ENCODE peak calls at places on chromosome 20, in four cellular contexts. G is H1, D is IMR-90, W is mesendoderm. X is an unnamed sample.

GRCh38 chr20:43379239-43379917 is 78.3 kb upstream of the SRSF6 start:
- DNase-seq in G (no peak), D (peak), W (no peak), X (no peak)

GRCh38 chr20:18497603-18498002 is 578 bp upstream of the RBBP9 start:
- DNase-seq in G (no peak), D (no peak), W (no peak), X (no peak)

GRCh38 chr20:34997774-34998173 is 42.1 kb downstream of the MYH7B start:
- DNase-seq in G (no peak), D (no peak), W (no peak), X (no peak)

GRCh38 chr20:14700641-14700965 is 363.2 kb upstream of the FLRT3 start:
- DNase-seq in G (no peak), D (no peak), W (no peak), X (no peak)

GRCh38 chr20:17710379-17711305 is 10.9 kb downstream of the BANF2 start:
- DNase-seq in G (no peak), D (peak), W (no peak), X (no peak)

GRCh38 chr20:40148886-40149285 is 540.1 kb downstream of the MAFB start:
- DNase-seq in G (no peak), D (no peak), W (no peak), X (no peak)

GRCh38 chr20:36728986-36729385 is 16.9 kb downstream of the NDRG3 start:
- DNase-seq in G (no peak), D (peak), W (peak), X (peak)

GRCh38 chr20:62141397-62142251 is 1.6 kb downstream of the PSMA7 start:
- DNase-seq in G (no peak), D (peak), W (peak), X (no peak)

GRCh38 chr20:36950432-36951197 is 893 bp downstream of the SAMHD1 start:
- DNase-seq in G (no peak), D (peak), W (peak), X (peak)

GRCh38 chr20:33657704-33658095 is 4.4 kb upstream of the C20orf144 start:
- DNase-seq in G (no peak), D (no peak), W (no peak), X (no peak)

GRCh38 chr20:54649511-54649962 is 174.1 kb downstream of the DOK5 start:
- DNase-seq in G (peak), D (peak), W (peak), X (peak)

GRCh38 chr20:54995553-54995952 is 520.2 kb downstream of the DOK5 start:
- DNase-seq in G (no peak), D (no peak), W (peak), X (no peak)

GRCh38 chr20:41664584-41664983 is 46.4 kb upstream of the CHD6 start:
- DNase-seq in G (no peak), D (peak), W (peak), X (no peak)

GRCh38 chr20:8853805-8854338 is 215.0 kb upstream of the PLCB4 start:
- DNase-seq in G (no peak), D (peak), W (peak), X (peak)

DNA sequence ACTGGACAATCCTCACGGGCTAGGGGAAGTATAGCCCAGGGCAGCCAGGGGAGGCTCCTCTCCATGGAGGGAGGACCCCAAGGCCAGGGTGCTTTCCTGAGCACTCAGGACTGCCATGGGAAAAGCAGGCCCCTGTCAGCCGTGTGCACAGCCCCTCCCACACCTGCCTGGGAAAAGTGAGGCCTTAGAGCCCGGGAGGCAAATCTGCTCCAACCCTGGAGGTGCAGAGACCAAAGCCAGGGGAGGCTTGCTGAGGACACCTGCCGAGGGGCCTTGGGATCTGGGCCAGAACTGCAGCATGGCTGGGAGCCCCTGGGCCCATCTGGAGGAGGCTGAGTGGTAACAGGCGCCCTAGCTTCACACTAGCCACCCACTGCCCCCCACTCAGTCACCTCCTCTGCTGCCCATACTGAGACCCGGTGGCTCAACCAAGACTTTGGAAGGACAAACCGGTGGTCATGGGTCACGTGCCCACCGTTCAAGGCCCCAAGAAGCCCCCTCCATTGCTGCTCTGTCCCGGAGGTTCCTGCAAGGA is 55.2 kb downstream of the YTHDF1 start:
- DNase-seq in G (no peak), D (no peak), W (no peak), X (no peak)
- H4K5ac ChIP-seq in G (no peak), D (no peak), W (no peak), X (no peak)

DNA sequence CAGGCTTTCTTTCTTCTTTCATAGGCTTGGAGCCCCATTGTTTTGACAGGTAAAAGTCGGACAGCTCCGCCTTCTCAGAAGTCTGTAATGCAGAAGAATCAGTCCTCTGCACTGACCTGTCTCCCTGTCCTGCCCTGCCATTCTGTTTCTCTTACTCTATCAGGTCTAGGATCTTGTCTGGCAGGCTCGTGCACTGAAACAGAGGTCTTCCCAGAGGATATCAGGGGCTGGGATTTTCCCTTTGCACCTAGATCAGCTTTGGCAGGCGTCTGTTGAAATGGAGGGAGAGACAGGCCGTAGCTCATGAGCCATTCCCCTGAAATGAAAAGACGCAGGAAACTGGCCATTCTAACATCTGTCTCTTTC is 25.0 kb downstream of the KIF3B start:
- DNase-seq in G (no peak), D (no peak), W (no peak), X (no peak)
- H4K5ac ChIP-seq in G (no peak), D (no peak), W (no peak), X (no peak)

DNA sequence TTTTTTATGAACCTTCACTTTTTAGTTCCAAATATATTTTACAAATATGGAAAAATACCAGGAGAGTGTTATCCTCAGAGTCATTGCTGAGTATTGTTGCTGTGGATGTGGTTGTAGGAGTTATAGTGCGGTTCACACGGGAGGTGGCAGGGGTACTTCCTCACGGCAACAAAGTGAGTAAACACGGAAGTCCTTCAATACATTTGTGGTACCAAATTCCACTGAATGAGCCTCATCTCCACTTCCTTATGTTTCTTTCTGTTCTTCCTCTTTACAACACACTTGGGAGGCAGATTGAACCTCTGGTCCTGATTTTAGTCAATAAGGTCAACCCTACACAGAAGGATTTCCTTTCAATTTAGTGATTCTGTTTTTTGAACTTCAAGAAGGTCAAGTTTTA is 371.8 kb downstream of the BTBD3 start:
- DNase-seq in G (no peak), D (no peak), W (no peak), X (no peak)
- H4K5ac ChIP-seq in G (no peak), D (no peak), W (no peak), X (no peak)

DNA sequence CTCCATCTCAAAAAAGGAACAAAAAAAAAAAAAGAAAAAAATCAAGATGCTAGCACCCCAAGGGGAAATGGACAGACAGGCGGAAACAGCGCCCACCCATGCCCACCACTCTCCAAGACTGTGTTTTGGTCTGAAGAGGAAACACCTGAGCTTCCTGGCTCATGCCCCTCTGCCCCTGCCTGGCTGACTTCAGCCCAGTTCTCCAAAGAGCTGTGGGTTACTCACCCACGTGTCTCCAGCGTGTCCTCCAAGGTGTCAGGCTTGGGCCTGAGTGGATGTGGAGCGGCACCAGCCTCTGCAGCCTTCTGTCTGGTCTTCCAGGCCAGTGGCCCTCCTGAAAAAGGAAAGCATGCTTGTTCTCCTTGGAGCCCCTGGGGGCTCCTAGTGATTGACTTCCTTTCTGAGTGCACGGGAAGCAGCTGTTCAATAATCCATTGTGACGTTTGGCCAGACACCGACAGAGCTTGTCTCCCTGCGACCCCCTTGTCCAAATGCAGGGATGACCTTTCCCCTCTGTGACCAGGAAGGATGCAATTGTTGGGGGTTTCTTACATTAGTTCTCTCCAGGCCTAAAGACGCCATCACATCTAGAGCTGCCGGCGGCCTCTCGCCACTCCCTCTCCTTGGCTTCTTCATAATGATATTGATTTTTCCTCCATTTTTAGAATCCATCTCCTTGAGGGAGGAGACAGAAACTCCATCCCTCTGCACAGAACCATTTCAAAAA is 58.5 kb downstream of the ADNP start:
- DNase-seq in G (no peak), D (no peak), W (no peak), X (no peak)
- H4K5ac ChIP-seq in G (no peak), D (no peak), W (no peak), X (no peak)

GRCh38 chr20:46336735-46337134 is 28.4 kb upstream of the CDH22 start:
- DNase-seq in G (no peak), D (no peak), W (no peak), X (no peak)
- H4K5ac ChIP-seq in G (no peak), D (no peak), W (no peak), X (no peak)

DNA sequence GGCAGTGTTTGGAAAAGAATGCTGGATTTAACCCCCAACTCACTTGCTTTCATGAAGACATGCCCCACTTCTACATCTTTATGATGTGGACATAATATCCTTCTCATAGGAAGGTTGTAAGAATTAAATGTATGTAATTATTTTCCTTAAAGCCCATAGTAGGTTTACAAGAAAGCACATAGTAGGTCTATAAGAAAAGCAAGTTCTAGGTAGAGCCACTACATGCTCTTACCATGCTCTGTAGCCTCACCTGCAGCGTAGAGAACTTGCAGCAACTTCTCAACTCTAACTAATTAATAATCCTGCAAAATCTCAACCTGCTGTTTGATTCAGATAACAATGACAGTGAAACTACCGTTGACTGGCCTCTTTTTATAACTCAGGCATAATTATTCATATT is 288.4 kb downstream of the TSHZ2 start:
- DNase-seq in G (no peak), D (no peak), W (no peak), X (no peak)
- H4K5ac ChIP-seq in G (no peak), D (no peak), W (no peak), X (no peak)

DNA sequence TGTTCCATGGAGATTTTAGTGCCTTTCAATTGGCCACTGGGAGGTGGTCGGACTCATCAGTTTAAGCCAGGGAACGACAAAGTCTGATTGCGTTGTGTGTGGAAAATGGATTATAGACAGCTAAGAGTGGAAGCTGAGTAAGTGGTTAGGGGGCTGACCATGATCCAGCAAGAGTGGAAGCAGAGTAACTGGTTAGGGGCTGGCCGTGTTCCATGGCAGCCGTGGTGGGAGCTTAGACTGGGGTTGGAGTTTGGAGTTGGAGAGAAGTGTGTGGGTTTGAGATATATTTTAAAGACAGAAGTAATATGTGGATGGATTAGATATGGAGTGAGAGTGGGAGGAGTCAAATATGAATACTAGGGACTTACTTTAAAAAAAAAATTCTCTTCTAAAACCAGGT is 41.7 kb downstream of the LRRN4 start:
- DNase-seq in G (no peak), D (no peak), W (no peak), X (no peak)
- H4K5ac ChIP-seq in G (no peak), D (no peak), W (no peak), X (no peak)

DNA sequence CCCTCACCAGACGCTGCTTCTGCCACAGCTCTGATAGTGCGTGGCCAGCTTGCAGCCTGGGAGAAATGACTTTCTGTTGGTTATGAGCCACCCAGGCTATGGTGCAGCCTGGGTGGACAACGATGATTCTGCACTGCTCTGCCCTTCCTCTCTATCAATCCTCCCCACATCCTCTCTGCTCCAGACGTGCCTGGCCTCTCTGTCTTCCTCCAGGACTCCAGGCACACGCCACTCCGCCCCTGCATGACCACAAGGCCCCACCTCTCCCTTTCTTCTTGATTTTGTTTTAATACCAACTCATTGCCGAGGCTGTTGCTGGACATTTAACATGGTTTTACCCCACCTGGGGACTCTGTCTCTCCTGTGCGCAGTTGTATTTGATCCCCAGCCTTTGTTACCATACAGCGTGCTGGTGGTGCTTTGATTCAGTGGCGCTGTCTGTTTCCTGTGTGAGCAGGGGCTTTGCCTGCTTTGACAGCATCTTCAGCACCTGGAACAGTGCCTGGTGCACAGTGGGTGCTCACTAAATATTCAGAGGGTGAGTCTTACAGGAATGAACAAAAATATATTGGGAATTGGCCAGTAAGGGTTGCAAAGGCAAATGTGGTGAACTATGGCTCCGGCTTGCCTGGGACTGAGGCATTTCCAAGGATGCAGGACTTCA is 280.9 kb downstream of the CDH26 start:
- DNase-seq in G (no peak), D (no peak), W (no peak), X (no peak)
- H4K5ac ChIP-seq in G (no peak), D (no peak), W (no peak), X (no peak)

DNA sequence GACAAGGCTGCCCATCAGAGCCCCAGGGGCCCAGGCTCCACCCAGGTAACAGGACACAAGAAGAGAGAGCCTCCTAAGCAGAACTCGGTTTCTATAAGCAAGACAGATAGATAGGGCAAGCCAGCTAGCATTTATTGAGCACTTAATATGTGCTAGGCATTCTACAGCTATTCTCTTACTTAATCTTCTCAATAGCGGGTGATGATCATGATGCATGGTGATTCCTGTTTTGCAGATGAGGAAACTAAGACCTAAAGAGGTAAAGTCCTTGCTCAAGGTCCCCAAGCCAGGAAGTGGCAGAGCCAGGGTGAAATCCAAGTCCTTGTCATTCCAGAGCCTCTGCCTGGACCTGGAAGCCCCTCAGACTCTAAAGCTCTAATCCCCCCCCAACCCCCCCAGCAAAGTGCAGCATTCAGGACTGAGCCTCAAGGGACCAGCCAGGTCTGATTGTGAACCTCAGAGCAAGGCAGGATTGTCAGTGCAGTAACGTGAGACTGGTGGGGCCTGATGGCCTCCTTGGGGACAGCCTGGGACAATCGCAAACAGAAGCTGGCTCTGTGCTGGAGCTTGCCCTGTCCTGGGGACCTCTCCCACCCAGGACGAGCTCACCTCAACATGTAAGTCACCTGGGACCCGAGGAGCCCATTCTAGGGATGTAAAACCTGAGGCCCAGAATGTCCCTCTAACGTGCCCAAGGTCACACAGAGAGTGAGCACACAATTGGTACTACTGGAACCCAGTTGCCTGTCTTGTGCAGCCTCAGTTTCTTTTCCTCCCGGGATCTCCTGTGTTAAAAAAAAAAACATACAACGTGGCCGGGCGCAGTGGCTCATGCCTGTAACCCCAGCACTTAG is 48.4 kb upstream of the PTGIS start:
- DNase-seq in G (no peak), D (no peak), W (no peak), X (no peak)
- H4K5ac ChIP-seq in G (no peak), D (no peak), W (no peak), X (no peak)

GRCh38 chr20:47232518-47232917 is 124.0 kb downstream of the ZMYND8 start:
- DNase-seq in G (no peak), D (no peak), W (no peak), X (no peak)

GRCh38 chr20:47235853-47236638 is 120.5 kb downstream of the ZMYND8 start:
- DNase-seq in G (no peak), D (no peak), W (no peak), X (no peak)

GRCh38 chr20:47235111-47235510 is 121.4 kb downstream of the ZMYND8 start:
- DNase-seq in G (no peak), D (no peak), W (no peak), X (no peak)

GRCh38 chr20:47231382-47232042 is 125.0 kb downstream of the ZMYND8 start:
- DNase-seq in G (no peak), D (peak), W (no peak), X (no peak)

DNA sequence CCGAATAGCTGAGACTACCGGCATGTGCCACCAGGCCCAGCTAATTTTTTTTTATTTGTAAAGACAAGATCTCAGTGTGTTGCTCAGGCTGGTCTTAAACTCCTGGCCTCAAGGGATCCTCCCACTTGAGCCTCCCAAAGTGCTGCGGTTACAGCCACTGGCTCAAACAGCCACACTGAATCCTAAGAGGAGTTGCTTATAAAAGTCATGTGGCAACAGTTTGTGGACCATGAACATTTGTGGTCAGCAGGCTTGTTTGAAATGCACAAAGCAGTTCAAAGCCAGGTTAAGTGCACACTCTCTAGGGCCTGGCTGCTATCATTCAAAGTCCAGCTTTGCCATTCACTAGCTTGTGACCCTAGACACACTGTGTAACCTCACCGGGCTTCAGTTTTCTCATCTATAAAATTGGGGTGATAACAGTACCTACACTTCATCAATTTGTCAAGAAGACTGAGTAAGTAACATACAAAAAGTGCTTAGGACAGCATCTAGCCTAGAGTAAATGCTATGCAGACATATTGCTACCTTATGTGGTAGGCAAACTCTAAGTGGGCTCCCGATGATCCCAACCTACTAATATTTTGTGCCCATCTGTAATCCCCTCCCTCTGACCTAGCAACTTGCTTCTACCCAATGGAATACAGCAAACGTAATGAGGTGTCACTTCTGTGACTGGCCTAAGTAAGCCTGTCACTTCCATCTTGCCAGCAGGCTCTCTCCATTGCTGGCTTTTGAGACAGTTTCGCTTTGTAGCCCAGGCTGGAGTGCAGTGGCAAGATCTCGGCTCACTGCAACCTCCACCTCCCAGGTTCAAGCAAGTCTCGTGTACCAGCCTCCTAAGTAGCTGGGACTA is 122.9 kb downstream of the ZMYND8 start:
- DNase-seq in G (no peak), D (peak), W (no peak), X (no peak)
- H4K5ac ChIP-seq in G (no peak), D (peak), W (no peak), X (no peak)